ENCODE peak calls at places on chromosomes 2 and 18, in six cellular contexts. R is A549, I is K562, P is HEK293T, E is HepG2, T is GM12878. B is an unnamed sample.

GRCh38 chr2:168138911-168139310 is 108.5 kb downstream of the STK39 start:
- DNase-seq in R (no peak), E (no peak), P (no peak), I (no peak), T (no peak), B (no peak)

GRCh38 chr2:62267687-62268086 is 71.8 kb downstream of the B3GNT2 start:
- DNase-seq in P (no peak), T (no peak), I (no peak), E (no peak), R (no peak), B (no peak)

GRCh38 chr2:126029316-126029715 is 626.6 kb upstream of the GYPC start:
- DNase-seq in I (no peak), E (no peak), P (no peak), T (no peak), R (no peak), B (no peak)

GRCh38 chr2:44707945-44708645 is 233.4 kb upstream of the SIX3 start:
- DNase-seq in E (no peak), I (no peak), R (no peak), T (peak), P (no peak), B (no peak)

GRCh38 chr2:189683348-189683747 is 8.9 kb downstream of the ANKAR start:
- DNase-seq in P (no peak), R (no peak), I (no peak), E (no peak), T (no peak), B (peak)

GRCh38 chr2:63827749-63828148 is 13.9 kb upstream of the UGP2 start:
- DNase-seq in I (peak), T (no peak), E (peak), P (no peak), R (no peak), B (peak)

GRCh38 chr2:56199492-56199891 is 15.7 kb downstream of the CCDC85A start:
- DNase-seq in T (no peak), E (no peak), P (no peak), R (no peak), I (no peak), B (peak)

GRCh38 chr18:79643049-79643765 is 36.4 kb upstream of the CTDP1 start:
- DNase-seq in E (no peak), R (no peak), T (no peak), P (no peak), I (no peak), B (no peak)

GRCh38 chr2:152942940-152943440 is 224.6 kb downstream of the ARL6IP6 start:
- DNase-seq in E (no peak), I (no peak), R (no peak), T (no peak), P (no peak), B (no peak)

GRCh38 chr2:153196378-153197058 is 282.0 kb downstream of the RPRM start:
- DNase-seq in T (no peak), E (no peak), P (no peak), R (no peak), I (no peak), B (no peak)

GRCh38 chr18:62942578-62942977 is 227.2 kb downstream of the PHLPP1 start:
- DNase-seq in P (no peak), I (no peak), R (no peak), T (no peak), E (no peak), B (no peak)

GRCh38 chr18:35775887-35776286 is 194.3 kb downstream of the GALNT1 start:
- DNase-seq in T (no peak), R (no peak), P (no peak), I (no peak), E (no peak), B (peak)

GRCh38 chr18:44876024-44876423 is 195.3 kb downstream of the SETBP1 start:
- DNase-seq in E (no peak), T (no peak), I (no peak), P (no peak), R (no peak), B (no peak)

GRCh38 chr18:35378206-35378795 is 1.2 kb upstream of the ZNF396 start:
- DNase-seq in T (no peak), P (no peak), E (no peak), I (no peak), R (no peak), B (peak)

GRCh38 chr2:149679286-149679685 is 91.7 kb upstream of the MMADHC start:
- DNase-seq in I (no peak), E (no peak), P (no peak), T (no peak), R (no peak), B (peak)

GRCh38 chr2:239934571-239935171 is 90.5 kb downstream of the NDUFA10 start:
- DNase-seq in P (peak), E (peak), R (no peak), T (no peak), I (peak), B (peak)

GRCh38 chr2:54665436-54665856 is 58.0 kb upstream of the EML6 start:
- DNase-seq in T (no peak), P (peak), R (no peak), I (peak), E (peak), B (peak)

GRCh38 chr18:49123431-49123830 is 172.7 kb upstream of the SMAD7 start:
- DNase-seq in P (no peak), R (no peak), E (no peak), I (no peak), T (no peak), B (peak)

GRCh38 chr2:74690571-74690970 is 36.5 kb downstream of the SEMA4F start:
- DNase-seq in T (peak), E (peak), P (peak), R (peak), I (peak), B (peak)

GRCh38 chr2:17580319-17580715 is 39.8 kb downstream of the VSNL1 start:
- DNase-seq in T (no peak), R (no peak), E (no peak), P (no peak), I (no peak), B (no peak)

GRCh38 chr2:86625096-86625495 is 1.4 kb upstream of the RNF103 start:
- DNase-seq in P (no peak), E (no peak), I (no peak), T (no peak), R (no peak), B (no peak)

GRCh38 chr18:58640428-58640805 is 11.5 kb upstream of the ALPK2 start:
- DNase-seq in T (no peak), R (no peak), E (no peak), I (no peak), P (no peak), B (no peak)

GRCh38 chr2:74576830-74577229 is 22.3 kb downstream of the DOK1 start:
- DNase-seq in I (no peak), T (no peak), P (no peak), E (no peak), R (no peak), B (peak)

GRCh38 chr2:207632575-207633492 is 7.6 kb upstream of the METTL21A start:
- DNase-seq in T (no peak), R (peak), E (peak), I (peak), P (no peak), B (peak)

GRCh38 chr2:175135177-175135576 is 32.8 kb downstream of the ATF2 start:
- DNase-seq in I (no peak), P (no peak), E (no peak), R (no peak), T (no peak), B (no peak)

GRCh38 chr2:177758591-177759371 is 313.8 kb downstream of the PDE11A start:
- DNase-seq in P (peak), R (no peak), I (peak), E (peak), T (no peak), B (peak)

GRCh38 chr18:58761241-58761969 is 90.1 kb downstream of the MALT1 start:
- DNase-seq in E (no peak), I (no peak), P (no peak), T (peak), R (no peak), B (peak)

GRCh38 chr2:175233135-175233719 is 51.7 kb upstream of the ATP5MC3 start:
- DNase-seq in P (no peak), R (no peak), E (no peak), T (no peak), I (no peak), B (peak)

GRCh38 chr2:18124126-18124835 is 245.8 kb downstream of the KCNS3 start:
- DNase-seq in E (no peak), P (no peak), I (no peak), R (no peak), T (no peak), B (no peak)

GRCh38 chr2:122643725-122644329 is 888.4 kb downstream of the TSN start:
- DNase-seq in E (no peak), I (no peak), T (no peak), R (no peak), P (no peak), B (peak)

GRCh38 chr2:130354135-130354420 is 1.8 kb upstream of the PTPN18 start:
- DNase-seq in E (no peak), R (no peak), T (no peak), P (no peak), I (no peak), B (no peak)

GRCh38 chr2:130355181-130355577 is 677 bp upstream of the PTPN18 start:
- DNase-seq in E (no peak), I (no peak), R (no peak), T (no peak), P (no peak), B (no peak)

GRCh38 chr2:130357864-130358263 is 2.0 kb downstream of the PTPN18 start:
- DNase-seq in E (no peak), P (no peak), I (no peak), R (no peak), T (no peak), B (no peak)

GRCh38 chr2:130353291-130354134 is 2.3 kb upstream of the PTPN18 start:
- DNase-seq in I (no peak), T (no peak), E (no peak), P (no peak), R (no peak), B (no peak)

DNA sequence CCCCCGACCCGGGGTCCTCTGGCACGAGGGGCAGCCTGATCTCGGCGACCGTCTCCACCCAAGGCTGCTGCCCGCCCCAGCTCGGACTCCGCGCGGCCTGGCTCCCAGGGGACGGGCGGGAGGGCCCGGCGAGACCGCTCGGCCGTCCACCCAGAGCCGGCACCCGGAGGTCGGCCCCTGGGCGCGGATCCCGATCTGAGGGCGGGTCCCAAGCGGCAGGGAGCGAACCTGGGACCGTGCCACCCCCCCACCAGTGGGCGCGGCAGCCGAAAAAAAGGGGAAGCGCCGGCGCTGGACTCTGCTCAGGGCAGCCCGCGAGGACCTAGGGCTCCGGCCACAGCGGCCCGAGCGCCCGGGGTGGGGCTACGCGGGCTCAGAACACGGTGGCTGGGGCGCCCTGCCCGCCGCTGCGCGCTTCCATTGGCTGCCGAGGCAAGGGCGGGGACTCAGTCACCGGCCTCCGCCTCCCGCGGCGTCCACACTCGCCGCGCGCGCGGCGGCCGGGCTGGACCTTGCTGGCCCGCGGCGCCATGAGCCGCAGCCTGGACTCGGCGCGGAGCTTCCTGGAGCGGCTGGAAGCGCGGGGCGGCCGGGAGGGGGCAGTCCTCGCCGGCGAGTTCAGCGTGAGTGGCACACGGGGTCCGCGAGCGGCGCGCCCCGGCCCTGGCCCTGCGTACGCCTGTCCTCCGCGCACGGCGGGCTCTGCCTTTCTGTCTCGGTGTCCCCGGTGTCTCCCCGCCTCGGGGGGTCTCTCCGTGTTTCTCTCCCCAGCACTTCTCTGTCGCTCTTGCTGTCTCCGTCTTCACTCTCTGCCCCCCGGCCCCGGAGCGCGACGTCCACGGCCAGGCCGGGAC is at the start of gene PTPN18:
- DNase-seq in E (peak), P (peak), I (peak), T (no peak), R (peak), B (peak)
- TF ChIP-seq BHLHE40 in E (no peak), P (no peak), I (peak), T (no peak), R (no peak), B (no peak)

GRCh38 chr2:238864207-238865014 is 16.5 kb downstream of the TWIST2 start:
- DNase-seq in R (peak), P (peak), E (peak), T (no peak), I (peak), B (peak)
- TF ChIP-seq BHLHE40 in R (no peak), P (no peak), E (peak), T (no peak), I (no peak), B (peak)

GRCh38 chr18:67363694-67364093 is 152.8 kb downstream of the DSEL start:
- DNase-seq in I (no peak), P (no peak), T (no peak), E (no peak), R (no peak), B (no peak)

GRCh38 chr18:67362906-67363305 is 153.6 kb downstream of the DSEL start:
- DNase-seq in T (no peak), R (no peak), P (no peak), E (no peak), I (no peak), B (no peak)

GRCh38 chr18:67367540-67367939 is 149.0 kb downstream of the DSEL start:
- DNase-seq in E (no peak), T (no peak), R (no peak), P (no peak), I (no peak), B (peak)
- TF ChIP-seq BHLHE40 in E (no peak), T (no peak), R (no peak), P (no peak), I (no peak), B (no peak)

GRCh38 chr2:65728477-65729180 is 296.2 kb upstream of the SPRED2 start:
- DNase-seq in T (no peak), I (no peak), R (no peak), P (no peak), E (no peak), B (no peak)
- TF ChIP-seq BHLHE40 in T (no peak), I (no peak), R (no peak), P (no peak), E (no peak), B (no peak)

GRCh38 chr2:113390133-113390849 is 47.2 kb upstream of the ZNG1B start:
- DNase-seq in P (peak), R (peak), T (peak), E (peak), I (peak), B (peak)
- TF ChIP-seq BHLHE40 in P (no peak), R (no peak), T (peak), E (no peak), I (no peak), B (no peak)

GRCh38 chr18:76524900-76525698 is 30.1 kb upstream of the ZNF516 start:
- DNase-seq in P (peak), T (no peak), E (peak), R (peak), I (no peak), B (peak)
- TF ChIP-seq BHLHE40 in P (no peak), T (no peak), E (no peak), R (no peak), I (no peak), B (no peak)

DNA sequence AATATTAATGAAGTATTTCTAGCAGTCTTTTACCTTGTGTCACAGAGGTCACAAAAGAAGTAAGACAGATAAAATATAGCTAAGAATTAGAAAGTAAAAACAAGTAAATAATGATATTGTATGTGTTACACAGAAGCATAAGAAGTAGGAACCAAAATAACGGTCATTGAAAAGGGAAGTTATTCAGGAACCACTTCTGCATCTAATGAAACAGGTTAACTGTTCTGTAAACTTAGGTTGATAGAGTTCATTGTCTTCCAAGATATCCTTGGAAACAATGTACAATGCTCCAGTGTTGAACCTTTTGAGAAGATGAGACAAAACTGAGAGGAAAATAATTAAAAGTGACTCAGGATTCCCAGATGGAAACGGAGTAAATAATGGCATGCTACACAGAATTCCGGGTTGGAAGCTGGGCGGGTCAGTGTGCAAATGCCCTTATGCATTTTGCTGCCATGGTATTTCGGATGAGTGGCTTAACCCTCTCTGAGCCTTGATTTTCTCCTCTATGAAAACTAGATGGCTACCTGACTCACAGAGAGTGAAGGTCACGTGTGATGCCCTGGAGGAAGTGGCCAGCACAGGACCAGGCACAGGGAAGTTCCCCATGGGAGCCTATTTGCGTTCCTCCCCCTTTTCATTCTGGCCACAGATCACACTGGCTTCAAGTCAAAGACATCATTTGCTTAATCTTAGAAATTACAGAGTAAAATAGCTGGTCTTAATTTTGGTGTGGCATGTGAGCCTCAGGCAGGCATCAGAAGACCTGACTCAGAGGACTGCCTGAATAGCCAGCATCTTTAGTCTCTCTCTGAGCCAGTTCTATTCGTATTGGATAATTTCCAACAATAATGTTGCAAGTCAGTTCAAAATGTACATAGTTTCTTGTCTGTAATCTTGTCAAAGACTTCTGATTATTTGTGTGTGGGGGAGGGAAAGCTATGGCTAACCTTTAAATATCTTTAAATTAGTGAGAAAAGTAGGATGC is 57.4 kb upstream of the CD302 start:
- DNase-seq in I (no peak), P (no peak), R (no peak), E (no peak), T (no peak), B (no peak)
- TF ChIP-seq BHLHE40 in I (no peak), P (no peak), R (no peak), E (no peak), T (no peak), B (no peak)

B was measured in IMR-90.